ENCODE peak calls at places on chromosomes 7 and 10, in ten cellular contexts. One of them, this sample, is unnamed.

GRCh38 chr10:91032614-91033248 is 111.8 kb upstream of the ANKRD1 start:
- DNase-seq in psoas muscle: no peak
- DNase-seq in H9: no peak
- DNase-seq in substantia nigra: no peak
- DNase-seq in NCI-H1417: no peak
- DNase-seq in stimulated activated effector memory CD8-positive, alpha-beta T cell treated with anti-CD3 and anti-CD28 coated beads, Interleukin-12 subunit alpha, Interleukin-12 subunit beta, amount 100 ng/mL, for 72 hours: no peak
- DNase-seq in NCI-H510A treated with DMSO at 0.1 percent for 48 hours: no peak
- DNase-seq in stimulated activated CD8-positive, alpha-beta memory T cell treated with anti-CD3 and anti-CD28 coated beads, Interleukin-2, amount 100 ng/mL, for 1 hour: no peak
- DNase-seq in T follicular helper cell: no peak
- DNase-seq in T-helper 22 cell: no peak
- DNase-seq in this sample: no peak

GRCh38 chr10:3782456-3783312 is 2.3 kb downstream of the KLF6 start:
- DNase-seq in psoas muscle: peak
- DNase-seq in H9: peak
- DNase-seq in substantia nigra: peak
- DNase-seq in NCI-H1417: peak
- DNase-seq in stimulated activated effector memory CD8-positive, alpha-beta T cell treated with anti-CD3 and anti-CD28 coated beads, Interleukin-12 subunit alpha, Interleukin-12 subunit beta, amount 100 ng/mL, for 72 hours: peak
- DNase-seq in NCI-H510A treated with DMSO at 0.1 percent for 48 hours: peak
- DNase-seq in stimulated activated CD8-positive, alpha-beta memory T cell treated with anti-CD3 and anti-CD28 coated beads, Interleukin-2, amount 100 ng/mL, for 1 hour: no peak
- DNase-seq in T follicular helper cell: peak
- DNase-seq in T-helper 22 cell: peak
- DNase-seq in this sample: peak

GRCh38 chr10:7075110-7075509 is 335.7 kb downstream of the SFMBT2 start:
- DNase-seq in psoas muscle: no peak
- DNase-seq in H9: no peak
- DNase-seq in substantia nigra: no peak
- DNase-seq in NCI-H1417: no peak
- DNase-seq in stimulated activated effector memory CD8-positive, alpha-beta T cell treated with anti-CD3 and anti-CD28 coated beads, Interleukin-12 subunit alpha, Interleukin-12 subunit beta, amount 100 ng/mL, for 72 hours: no peak
- DNase-seq in NCI-H510A treated with DMSO at 0.1 percent for 48 hours: no peak
- DNase-seq in stimulated activated CD8-positive, alpha-beta memory T cell treated with anti-CD3 and anti-CD28 coated beads, Interleukin-2, amount 100 ng/mL, for 1 hour: no peak
- DNase-seq in T follicular helper cell: no peak
- DNase-seq in T-helper 22 cell: no peak
- DNase-seq in this sample: no peak

GRCh38 chr10:75657351-75657750 is 225.9 kb downstream of the LRMDA start:
- DNase-seq in psoas muscle: no peak
- DNase-seq in H9: no peak
- DNase-seq in substantia nigra: no peak
- DNase-seq in NCI-H1417: no peak
- DNase-seq in stimulated activated effector memory CD8-positive, alpha-beta T cell treated with anti-CD3 and anti-CD28 coated beads, Interleukin-12 subunit alpha, Interleukin-12 subunit beta, amount 100 ng/mL, for 72 hours: no peak
- DNase-seq in NCI-H510A treated with DMSO at 0.1 percent for 48 hours: no peak
- DNase-seq in stimulated activated CD8-positive, alpha-beta memory T cell treated with anti-CD3 and anti-CD28 coated beads, Interleukin-2, amount 100 ng/mL, for 1 hour: no peak
- DNase-seq in T follicular helper cell: no peak
- DNase-seq in T-helper 22 cell: no peak
- DNase-seq in this sample: no peak

GRCh38 chr7:4751398-4751947 is 23.9 kb upstream of the AP5Z1 start:
- DNase-seq in psoas muscle: no peak
- DNase-seq in H9: no peak
- DNase-seq in substantia nigra: peak
- DNase-seq in NCI-H1417: no peak
- DNase-seq in stimulated activated effector memory CD8-positive, alpha-beta T cell treated with anti-CD3 and anti-CD28 coated beads, Interleukin-12 subunit alpha, Interleukin-12 subunit beta, amount 100 ng/mL, for 72 hours: no peak
- DNase-seq in NCI-H510A treated with DMSO at 0.1 percent for 48 hours: no peak
- DNase-seq in stimulated activated CD8-positive, alpha-beta memory T cell treated with anti-CD3 and anti-CD28 coated beads, Interleukin-2, amount 100 ng/mL, for 1 hour: no peak
- DNase-seq in T follicular helper cell: no peak
- DNase-seq in T-helper 22 cell: no peak
- DNase-seq in this sample: no peak

GRCh38 chr10:122053314-122053713 is 64.4 kb downstream of the TACC2 start:
- DNase-seq in psoas muscle: no peak
- DNase-seq in H9: no peak
- DNase-seq in substantia nigra: no peak
- DNase-seq in NCI-H1417: no peak
- DNase-seq in stimulated activated effector memory CD8-positive, alpha-beta T cell treated with anti-CD3 and anti-CD28 coated beads, Interleukin-12 subunit alpha, Interleukin-12 subunit beta, amount 100 ng/mL, for 72 hours: no peak
- DNase-seq in NCI-H510A treated with DMSO at 0.1 percent for 48 hours: no peak
- DNase-seq in stimulated activated CD8-positive, alpha-beta memory T cell treated with anti-CD3 and anti-CD28 coated beads, Interleukin-2, amount 100 ng/mL, for 1 hour: no peak
- DNase-seq in T follicular helper cell: no peak
- DNase-seq in T-helper 22 cell: no peak
- DNase-seq in this sample: no peak

GRCh38 chr7:77258014-77258413 is 58.4 kb upstream of the FGL2 start:
- DNase-seq in psoas muscle: no peak
- DNase-seq in H9: no peak
- DNase-seq in substantia nigra: no peak
- DNase-seq in NCI-H1417: no peak
- DNase-seq in stimulated activated effector memory CD8-positive, alpha-beta T cell treated with anti-CD3 and anti-CD28 coated beads, Interleukin-12 subunit alpha, Interleukin-12 subunit beta, amount 100 ng/mL, for 72 hours: no peak
- DNase-seq in NCI-H510A treated with DMSO at 0.1 percent for 48 hours: no peak
- DNase-seq in stimulated activated CD8-positive, alpha-beta memory T cell treated with anti-CD3 and anti-CD28 coated beads, Interleukin-2, amount 100 ng/mL, for 1 hour: no peak
- DNase-seq in T follicular helper cell: no peak
- DNase-seq in T-helper 22 cell: no peak
- DNase-seq in this sample: no peak

GRCh38 chr10:1320739-1321331 is 264.6 kb downstream of the WDR37 start:
- DNase-seq in psoas muscle: no peak
- DNase-seq in H9: no peak
- DNase-seq in substantia nigra: no peak
- DNase-seq in NCI-H1417: no peak
- DNase-seq in stimulated activated effector memory CD8-positive, alpha-beta T cell treated with anti-CD3 and anti-CD28 coated beads, Interleukin-12 subunit alpha, Interleukin-12 subunit beta, amount 100 ng/mL, for 72 hours: no peak
- DNase-seq in NCI-H510A treated with DMSO at 0.1 percent for 48 hours: no peak
- DNase-seq in stimulated activated CD8-positive, alpha-beta memory T cell treated with anti-CD3 and anti-CD28 coated beads, Interleukin-2, amount 100 ng/mL, for 1 hour: no peak
- DNase-seq in T follicular helper cell: no peak
- DNase-seq in T-helper 22 cell: no peak
- DNase-seq in this sample: no peak

GRCh38 chr10:100714566-100714950 is 30.8 kb upstream of the PAX2 start:
- DNase-seq in psoas muscle: no peak
- DNase-seq in H9: no peak
- DNase-seq in substantia nigra: no peak
- DNase-seq in NCI-H1417: no peak
- DNase-seq in stimulated activated effector memory CD8-positive, alpha-beta T cell treated with anti-CD3 and anti-CD28 coated beads, Interleukin-12 subunit alpha, Interleukin-12 subunit beta, amount 100 ng/mL, for 72 hours: no peak
- DNase-seq in NCI-H510A treated with DMSO at 0.1 percent for 48 hours: no peak
- DNase-seq in stimulated activated CD8-positive, alpha-beta memory T cell treated with anti-CD3 and anti-CD28 coated beads, Interleukin-2, amount 100 ng/mL, for 1 hour: no peak
- DNase-seq in T follicular helper cell: no peak
- DNase-seq in T-helper 22 cell: no peak
- DNase-seq in this sample: no peak

GRCh38 chr10:70223728-70224127 is 9.5 kb downstream of the PPA1 start:
- DNase-seq in psoas muscle: no peak
- DNase-seq in H9: no peak
- DNase-seq in substantia nigra: no peak
- DNase-seq in NCI-H1417: no peak
- DNase-seq in stimulated activated effector memory CD8-positive, alpha-beta T cell treated with anti-CD3 and anti-CD28 coated beads, Interleukin-12 subunit alpha, Interleukin-12 subunit beta, amount 100 ng/mL, for 72 hours: no peak
- DNase-seq in NCI-H510A treated with DMSO at 0.1 percent for 48 hours: no peak
- DNase-seq in stimulated activated CD8-positive, alpha-beta memory T cell treated with anti-CD3 and anti-CD28 coated beads, Interleukin-2, amount 100 ng/mL, for 1 hour: no peak
- DNase-seq in T follicular helper cell: no peak
- DNase-seq in T-helper 22 cell: no peak
- DNase-seq in this sample: no peak

GRCh38 chr10:51063659-51064535 is 10.4 kb upstream of the PRKG1 start:
- DNase-seq in psoas muscle: no peak
- DNase-seq in H9: no peak
- DNase-seq in substantia nigra: no peak
- DNase-seq in NCI-H1417: no peak
- DNase-seq in stimulated activated effector memory CD8-positive, alpha-beta T cell treated with anti-CD3 and anti-CD28 coated beads, Interleukin-12 subunit alpha, Interleukin-12 subunit beta, amount 100 ng/mL, for 72 hours: no peak
- DNase-seq in NCI-H510A treated with DMSO at 0.1 percent for 48 hours: peak
- DNase-seq in stimulated activated CD8-positive, alpha-beta memory T cell treated with anti-CD3 and anti-CD28 coated beads, Interleukin-2, amount 100 ng/mL, for 1 hour: no peak
- DNase-seq in T follicular helper cell: no peak
- DNase-seq in T-helper 22 cell: no peak
- DNase-seq in this sample: no peak